ENCODE peak calls at places on chromosomes 7 and 10, in eight cellular contexts. L is lung microvascular endothelial cell, S is SW480, F is EH, X is T-cell, J is MCF 10A, I is RCC 7860, K is HTR-8/SVneo. M is an unnamed sample.

GRCh38 chr7:66362136-66362535 is 157.0 kb downstream of the TPST1 start:
- DNase-seq in F (no peak), L (no peak), X (no peak), S (no peak), I (no peak), J (no peak), K (no peak), M (no peak)

GRCh38 chr10:92916433-92916832 is 68.1 kb downstream of the EXOC6 start:
- DNase-seq in I (no peak), X (no peak), K (no peak), S (no peak), L (no peak), F (no peak), J (no peak), M (no peak)

GRCh38 chr10:125048101-125048864 is 106.4 kb downstream of the ZRANB1 start:
- DNase-seq in F (peak), K (peak), X (peak), L (peak), S (peak), I (peak), J (peak), M (peak)

GRCh38 chr10:35466170-35466569 is 129.9 kb downstream of the CCNY start:
- DNase-seq in F (no peak), S (no peak), L (no peak), K (no peak), X (no peak), I (no peak), J (no peak), M (no peak)

GRCh38 chr7:1520574-1521234 is 9.8 kb upstream of the MAFK start:
- DNase-seq in X (no peak), F (peak), S (peak), J (peak), I (peak), K (peak), L (peak), M (no peak)

GRCh38 chr7:17300012-17300411 is 1.6 kb downstream of the AHR start:
- DNase-seq in X (no peak), J (no peak), L (peak), S (no peak), I (no peak), F (no peak), K (no peak), M (peak)

GRCh38 chr7:96380111-96380512 is 58.2 kb upstream of the SLC25A13 start:
- DNase-seq in L (peak), F (no peak), S (no peak), K (no peak), J (no peak), I (no peak), X (no peak), M (no peak)

GRCh38 chr10:95814011-95814727 is 58.2 kb downstream of the ENTPD1 start:
- DNase-seq in L (peak), J (peak), X (no peak), F (peak), K (peak), I (no peak), S (peak), M (peak)

GRCh38 chr10:58641095-58641531 is 128.4 kb downstream of the BICC1 start:
- DNase-seq in J (peak), X (no peak), S (peak), F (peak), L (no peak), I (peak), K (peak), M (peak)

GRCh38 chr10:24439935-24440334 is 231.0 kb downstream of the KIAA1217 start:
- DNase-seq in S (no peak), I (no peak), X (no peak), F (peak), K (no peak), J (no peak), L (no peak), M (peak)

GRCh38 chr10:99791831-99792230 is 9.4 kb downstream of the ABCC2 start:
- DNase-seq in F (no peak), S (no peak), X (no peak), L (no peak), I (no peak), J (no peak), K (no peak), M (no peak)

GRCh38 chr10:60711496-60711895 is 66.8 kb upstream of the CDK1 start:
- DNase-seq in L (no peak), S (no peak), I (no peak), J (no peak), F (no peak), K (no peak), X (no peak), M (no peak)

GRCh38 chr10:79378647-79379511 is 31.6 kb downstream of the PPIF start:
- DNase-seq in J (no peak), I (no peak), X (no peak), K (no peak), F (no peak), S (no peak), L (no peak), M (no peak)

GRCh38 chr10:76732306-76732705 is 905.3 kb downstream of the KCNMA1 start:
- DNase-seq in L (no peak), K (no peak), X (no peak), S (no peak), I (no peak), J (peak), F (no peak), M (no peak)

GRCh38 chr7:130699686-130700085 is 13.3 kb upstream of the TSGA13 start:
- DNase-seq in L (no peak), F (no peak), I (no peak), S (peak), X (no peak), K (no peak), J (peak), M (no peak)

GRCh38 chr10:103506061-103506460 is 12.6 kb downstream of the NEURL1 start:
- DNase-seq in S (no peak), K (no peak), L (no peak), X (no peak), J (no peak), I (no peak), F (no peak), M (no peak)

GRCh38 chr10:131251146-131251541 is 60.4 kb downstream of the TCERG1L start:
- DNase-seq in K (no peak), I (no peak), S (no peak), J (no peak), X (no peak), F (no peak), L (no peak), M (no peak)

GRCh38 chr10:26391701-26392695 is 46.1 kb upstream of the APBB1IP start:
- DNase-seq in L (no peak), I (no peak), S (no peak), X (no peak), J (no peak), F (no peak), K (no peak), M (no peak)

GRCh38 chr7:158228986-158229385 is 358.6 kb downstream of the PTPRN2 start:
- DNase-seq in I (no peak), L (no peak), S (peak), F (no peak), J (peak), K (no peak), X (no peak), M (no peak)

GRCh38 chr10:57696641-57697040 is 571.1 kb downstream of the IPMK start:
- DNase-seq in F (peak), X (no peak), K (peak), J (peak), L (no peak), S (no peak), I (peak), M (peak)

GRCh38 chr10:113086282-113086681 is 136.2 kb downstream of the TCF7L2 start:
- DNase-seq in S (no peak), K (no peak), J (no peak), L (peak), X (no peak), F (no peak), I (no peak), M (no peak)